ENCODE peak calls at places on chromosomes 11 and 22, in five cellular contexts. One of them, this sample, is unnamed.

GRCh38 chr11:61969838-61970452 is 2.5 kb upstream of the FTH1 start:
- DNase-seq in fibroblast of pulmonary artery: peak; percentile 95
- DNase-seq in keratinocyte: no peak
- DNase-seq in HL-60: peak; percentile 49
- DNase-seq in lung: no peak
- DNase-seq in this sample: peak; percentile 63

GRCh38 chr22:50085211-50085999 is at the start of gene MLC1:
- DNase-seq in fibroblast of pulmonary artery: peak; percentile 58
- DNase-seq in keratinocyte: no peak
- DNase-seq in HL-60: peak; percentile 92
- DNase-seq in lung: no peak
- DNase-seq in this sample: no peak

GRCh38 chr22:22710719-22711531 is 66.5 kb downstream of the GGTLC2 start:
- DNase-seq in fibroblast of pulmonary artery: peak; percentile 61
- DNase-seq in keratinocyte: no peak
- DNase-seq in HL-60: peak; percentile 44
- DNase-seq in lung: peak; percentile 69
- DNase-seq in this sample: no peak

GRCh38 chr11:90197377-90197776 is 25.5 kb downstream of the CHORDC1 start:
- DNase-seq in fibroblast of pulmonary artery: no peak
- DNase-seq in keratinocyte: no peak
- DNase-seq in HL-60: no peak
- DNase-seq in lung: no peak
- DNase-seq in this sample: no peak

GRCh38 chr22:30582788-30583575 is 8.5 kb upstream of the GAL3ST1 start:
- DNase-seq in fibroblast of pulmonary artery: no peak
- DNase-seq in keratinocyte: no peak
- DNase-seq in HL-60: no peak
- DNase-seq in lung: no peak
- DNase-seq in this sample: no peak

GRCh38 chr11:75896843-75897419 is 81.9 kb downstream of the UVRAG start:
- DNase-seq in fibroblast of pulmonary artery: peak; percentile 68
- DNase-seq in keratinocyte: no peak
- DNase-seq in HL-60: no peak
- DNase-seq in lung: no peak
- DNase-seq in this sample: peak; percentile 62

GRCh38 chr22:42270178-42270511 is 308 bp downstream of the TCF20 start:
- DNase-seq in fibroblast of pulmonary artery: no peak
- DNase-seq in keratinocyte: no peak
- DNase-seq in HL-60: no peak
- DNase-seq in lung: peak; percentile 32
- DNase-seq in this sample: no peak

GRCh38 chr22:39706406-39707150 is 136.0 kb downstream of the CACNA1I start:
- DNase-seq in fibroblast of pulmonary artery: no peak
- DNase-seq in keratinocyte: no peak
- DNase-seq in HL-60: no peak
- DNase-seq in lung: no peak
- DNase-seq in this sample: no peak

GRCh38 chr11:78646564-78647185 is 72.0 kb upstream of the NARS2 start:
- DNase-seq in fibroblast of pulmonary artery: peak; percentile 51
- DNase-seq in keratinocyte: no peak
- DNase-seq in HL-60: peak; percentile 35
- DNase-seq in lung: peak; percentile 65
- DNase-seq in this sample: peak; percentile 49

GRCh38 chr11:114080219-114080618 is 20.7 kb downstream of the ZBTB16 start:
- DNase-seq in fibroblast of pulmonary artery: peak; percentile 73
- DNase-seq in keratinocyte: no peak
- DNase-seq in HL-60: peak; percentile 52
- DNase-seq in lung: no peak
- DNase-seq in this sample: peak; percentile 67

GRCh38 chr22:39715778-39716495 is 145.4 kb downstream of the CACNA1I start:
- DNase-seq in fibroblast of pulmonary artery: no peak
- DNase-seq in keratinocyte: no peak
- DNase-seq in HL-60: no peak
- DNase-seq in lung: no peak
- DNase-seq in this sample: no peak

GRCh38 chr11:117816151-117816741 is 8.3 kb downstream of the FXYD2 start:
- DNase-seq in fibroblast of pulmonary artery: peak; percentile 25
- DNase-seq in keratinocyte: no peak
- DNase-seq in HL-60: no peak
- DNase-seq in lung: no peak
- DNase-seq in this sample: no peak

DNA sequence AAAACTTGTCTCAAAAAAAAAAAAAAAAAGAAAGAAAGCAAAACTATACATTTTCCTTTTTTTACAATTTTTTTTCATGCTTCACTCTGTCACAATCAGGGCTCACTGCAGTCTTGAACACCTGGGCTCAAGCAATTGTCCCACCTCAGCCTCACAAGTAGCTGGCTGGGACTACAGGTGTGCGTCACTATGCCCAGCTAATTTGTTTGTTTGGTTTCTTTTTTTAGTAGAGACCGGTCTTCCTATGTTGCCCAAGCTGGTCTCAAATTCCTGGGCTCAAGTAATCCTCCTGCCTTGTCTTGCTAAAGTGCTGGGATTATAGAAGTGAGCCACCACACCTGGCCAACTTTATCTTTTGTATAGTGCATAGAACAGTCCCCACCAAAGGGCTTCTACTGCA is 15.0 kb upstream of the CXCR5 start:
- DNase-seq in fibroblast of pulmonary artery: no peak
- DNase-seq in keratinocyte: no peak
- DNase-seq in HL-60: no peak
- DNase-seq in lung: no peak
- DNase-seq in this sample: no peak
- H3K4me3 ChIP-seq in fibroblast of pulmonary artery: no peak overlapping the region
- H3K4me3 ChIP-seq in keratinocyte: no peak overlapping the region
- H3K4me3 ChIP-seq in HL-60: no peak overlapping the region
- H3K4me3 ChIP-seq in lung: no peak overlapping the region
- H3K4me3 ChIP-seq in this sample: no peak overlapping the region

DNA sequence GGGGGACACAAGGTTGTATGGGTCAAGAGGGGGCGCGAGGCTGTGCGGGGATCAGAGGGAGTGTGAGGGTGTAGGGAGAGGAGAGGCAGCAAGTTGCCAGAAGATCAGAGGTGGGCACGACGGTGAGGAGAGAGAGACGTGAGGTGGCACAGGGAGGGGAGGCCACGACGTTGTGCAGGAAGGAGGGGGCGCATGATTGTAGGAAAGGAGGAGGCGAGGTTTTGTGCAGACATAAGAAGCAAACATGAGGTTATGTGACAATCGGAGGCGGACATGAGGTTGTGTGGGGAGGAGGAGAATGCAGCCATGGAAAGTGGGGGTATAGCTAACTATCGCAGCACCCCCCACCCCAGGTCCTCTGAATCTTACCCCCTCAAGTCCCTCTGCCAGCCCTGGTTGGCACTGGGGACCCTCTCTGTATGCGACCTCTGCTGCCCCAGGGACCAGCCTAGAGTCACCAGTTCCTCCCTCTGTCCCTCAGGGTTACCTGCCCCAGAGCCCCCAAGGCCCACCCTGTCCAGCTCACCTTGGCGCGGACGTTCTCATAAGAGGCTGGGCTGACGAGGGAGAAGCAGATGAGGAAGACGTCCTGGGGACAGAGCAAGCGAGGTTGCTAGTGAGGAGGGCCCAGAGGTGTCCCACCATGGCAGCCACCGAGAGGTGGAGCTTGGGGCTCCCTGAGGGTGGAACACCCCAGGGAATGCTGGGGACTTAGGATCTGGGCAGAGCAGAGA is 12.5 kb downstream of the RAC2 start:
- DNase-seq in fibroblast of pulmonary artery: no peak
- DNase-seq in keratinocyte: no peak
- DNase-seq in HL-60: no peak
- DNase-seq in lung: no peak
- DNase-seq in this sample: no peak
- H3K4me3 ChIP-seq in fibroblast of pulmonary artery: no peak overlapping the region
- H3K4me3 ChIP-seq in keratinocyte: no peak overlapping the region
- H3K4me3 ChIP-seq in HL-60: no peak overlapping the region
- H3K4me3 ChIP-seq in lung: no peak overlapping the region
- H3K4me3 ChIP-seq in this sample: no peak overlapping the region

GRCh38 chr22:44180706-44181032 is at the start of gene PARVG:
- DNase-seq in fibroblast of pulmonary artery: no peak
- DNase-seq in keratinocyte: no peak
- DNase-seq in HL-60: peak; percentile 66
- DNase-seq in lung: no peak
- DNase-seq in this sample: no peak
- H3K4me3 ChIP-seq in fibroblast of pulmonary artery: no peak within 1 kb of the TSS
- H3K4me3 ChIP-seq in keratinocyte: no peak within 1 kb of the TSS
- H3K4me3 ChIP-seq in HL-60: peak within 1 kb of the TSS; percentile 74
- H3K4me3 ChIP-seq in lung: no peak within 1 kb of the TSS
- H3K4me3 ChIP-seq in this sample: no peak within 1 kb of the TSS

DNA sequence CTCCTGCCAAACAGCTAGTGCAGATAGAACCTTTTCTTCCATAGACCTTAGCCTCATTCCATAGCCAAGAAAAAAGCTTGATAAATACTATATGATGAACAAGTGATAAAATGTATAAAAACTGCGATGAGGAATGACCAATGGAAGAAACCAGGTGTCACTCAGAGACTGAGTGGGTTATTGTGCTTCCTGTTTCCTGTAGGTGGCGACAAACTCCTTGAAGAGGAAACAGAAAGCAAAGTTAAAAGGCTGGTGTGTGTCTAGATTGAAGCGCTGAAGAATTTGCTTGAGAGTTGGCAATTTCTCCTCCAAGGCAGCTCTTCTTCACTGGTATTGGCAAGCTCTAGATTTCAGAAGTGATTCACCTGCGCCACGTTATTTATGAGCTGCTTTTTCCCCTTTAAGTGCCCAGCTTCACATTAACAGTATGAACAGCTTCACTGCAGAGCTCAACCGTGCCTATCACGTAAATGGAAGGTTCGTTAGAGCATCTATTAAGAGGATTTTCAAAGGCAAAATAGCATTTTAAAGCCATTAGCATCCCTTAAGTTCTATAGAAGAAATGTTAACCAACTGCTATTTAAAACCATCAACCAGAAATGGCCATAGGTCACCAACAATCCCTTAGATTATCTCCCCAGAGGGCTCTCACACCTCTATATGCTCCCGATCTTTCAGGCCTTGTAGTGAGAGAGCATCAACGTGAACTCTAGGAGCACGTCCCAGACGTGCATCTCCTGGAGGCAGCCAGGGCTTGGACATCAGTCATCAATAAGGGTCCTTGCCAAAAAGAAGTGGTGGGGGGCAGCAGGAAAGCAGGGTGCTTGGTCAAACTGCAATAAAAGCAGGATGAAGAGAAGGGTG is 179.4 kb downstream of the CADM1 start:
- DNase-seq in fibroblast of pulmonary artery: peak; percentile 50
- DNase-seq in keratinocyte: peak; percentile 23
- DNase-seq in HL-60: peak; percentile 43
- DNase-seq in lung: no peak
- DNase-seq in this sample: peak; percentile 71
- H3K4me3 ChIP-seq in fibroblast of pulmonary artery: no peak overlapping the region
- H3K4me3 ChIP-seq in keratinocyte: no peak overlapping the region
- H3K4me3 ChIP-seq in HL-60: no peak overlapping the region
- H3K4me3 ChIP-seq in lung: no peak overlapping the region
- H3K4me3 ChIP-seq in this sample: no peak overlapping the region

DNA sequence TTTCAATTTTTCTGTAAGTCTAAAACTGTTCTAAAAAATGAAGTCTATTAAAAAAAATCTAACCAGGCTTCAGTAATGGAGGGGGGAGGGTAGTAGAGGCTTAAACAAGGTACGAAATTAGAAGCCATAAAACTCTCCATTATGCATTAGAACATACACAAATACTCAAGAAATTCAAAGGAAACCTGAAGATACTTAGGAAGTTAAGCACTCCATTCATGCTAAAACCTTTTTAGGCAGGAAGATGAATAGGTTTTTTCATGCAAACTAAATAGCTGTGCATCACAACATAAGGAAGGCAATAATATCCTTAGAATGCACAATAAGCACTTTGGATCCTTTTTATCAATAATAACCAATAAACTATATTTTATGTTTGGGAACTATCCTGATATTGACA is 2.4 kb downstream of the RAB6A start:
- DNase-seq in fibroblast of pulmonary artery: no peak
- DNase-seq in keratinocyte: no peak
- DNase-seq in HL-60: no peak
- DNase-seq in lung: no peak
- DNase-seq in this sample: no peak
- H3K4me3 ChIP-seq in fibroblast of pulmonary artery: peak overlapping the region; percentile 97
- H3K4me3 ChIP-seq in keratinocyte: peak overlapping the region; percentile 98
- H3K4me3 ChIP-seq in HL-60: peak overlapping the region; percentile 95
- H3K4me3 ChIP-seq in lung: no peak overlapping the region
- H3K4me3 ChIP-seq in this sample: peak overlapping the region; percentile 77

This sample was measured in astrocyte of the spinal cord.